ENCODE peak calls at places on chromosomes 5 and 9, in four cellular contexts. U is astrocyte of the spinal cord, I is WTC11, Z is HFFc6. L is an unnamed sample.

GRCh38 chr9:130974697-130975096 is 34.3 kb upstream of the LAMC3 start:
- DNase-seq in U (no peak), I (no peak), Z (no peak), L (no peak)

GRCh38 chr9:124853605-124854143 is 414 bp downstream of the WDR38 start:
- DNase-seq in U (no peak), I (no peak), Z (no peak), L (no peak)

GRCh38 chr9:137314561-137315560 is 12.8 kb upstream of the NRARP start:
- DNase-seq in U (no peak), I (no peak), Z (no peak), L (no peak)

GRCh38 chr9:117187498-117187897 is 227.4 kb downstream of the ASTN2 start:
- DNase-seq in U (no peak), I (no peak), Z (no peak), L (no peak)

GRCh38 chr5:77993799-77994318 is 217.7 kb upstream of the TBCA start:
- DNase-seq in U (no peak), I (no peak), Z (no peak), L (no peak)

GRCh38 chr5:125199968-125200841 is 453.8 kb upstream of the ZNF608 start:
- DNase-seq in U (peak), I (no peak), Z (no peak), L (no peak)

GRCh38 chr9:128702445-128702948 is at the start of gene PKN3:
- DNase-seq in U (peak), I (peak), Z (peak), L (no peak)

GRCh38 chr9:761155-761792 is 80.2 kb upstream of the DMRT1 start:
- DNase-seq in U (no peak), I (no peak), Z (peak), L (no peak)

GRCh38 chr9:29211681-29212589 is 1638.7 kb upstream of the C9orf72 start:
- DNase-seq in U (peak), I (peak), Z (no peak), L (no peak)

GRCh38 chr9:95080961-95081658 is 236.4 kb downstream of the FANCC start:
- DNase-seq in U (no peak), I (no peak), Z (no peak), L (no peak)

L was measured in HS-5.